ENCODE peak calls at places on chromosomes 12 and 14, in six cellular contexts. V, I, S, P, G and U are unnamed samples.

GRCh38 chr12:3341594-3341993 is 149.4 kb upstream of the PRMT8 start:
- DNase-seq in P (no peak), S (no peak), G (no peak), V (peak; percentile 9), I (no peak), U (no peak)

GRCh38 chr14:99841436-99842071 is 48.3 kb downstream of the EML1 start:
- DNase-seq in I (no peak), G (no peak), P (no peak), V (no peak), S (no peak), U (no peak)

GRCh38 chr14:24172261-24172860 is 481 bp downstream of the REC8 start:
- DNase-seq in I (no peak), V (no peak), G (peak; percentile 60), P (no peak), S (no peak), U (no peak)

GRCh38 chr12:111932241-111932640 is 80.7 kb downstream of the TMEM116 start:
- DNase-seq in I (no peak), S (no peak), G (no peak), P (no peak), V (no peak), U (no peak)

GRCh38 chr14:92382677-92383076 is 59.7 kb downstream of the SLC24A4 start:
- DNase-seq in I (no peak), V (no peak), S (peak; percentile 17), P (no peak), G (no peak), U (no peak)

GRCh38 chr12:125081427-125081826 is 16.2 kb downstream of the AACS start:
- DNase-seq in P (no peak), G (no peak), V (no peak), S (no peak), I (no peak), U (no peak)

GRCh38 chr12:87182696-87183233 is 846.4 kb downstream of the C12orf50 start:
- DNase-seq in G (no peak), P (no peak), S (no peak), I (no peak), V (no peak), U (no peak)

GRCh38 chr12:97283297-97283696 is 179.3 kb upstream of the RMST start:
- DNase-seq in P (no peak), I (no peak), V (no peak), S (no peak), G (no peak), U (no peak)

GRCh38 chr14:76117789-76118188 is 33.9 kb upstream of the GPATCH2L start:
- DNase-seq in G (no peak), I (no peak), S (no peak), P (no peak), V (no peak), U (no peak)